ENCODE peak calls at places on chromosomes 2 and 18, in five cellular contexts. One of them, this sample, is unnamed.

GRCh38 chr2:15547100-15547499 is 14.0 kb downstream of the NBAS start:
- DNase-seq in CD4-positive, alpha-beta T cell: no peak
- DNase-seq in CD8-positive, alpha-beta T cell: no peak
- DNase-seq in left ventricle myocardium inferior: no peak
- DNase-seq in GM23338: no peak
- DNase-seq in this sample: no peak

GRCh38 chr2:240412975-240413812 is 22.3 kb upstream of the GPC1 start:
- DNase-seq in CD4-positive, alpha-beta T cell: peak; percentile 29
- DNase-seq in CD8-positive, alpha-beta T cell: no peak
- DNase-seq in left ventricle myocardium inferior: no peak
- DNase-seq in GM23338: no peak
- DNase-seq in this sample: no peak

GRCh38 chr2:48248251-48248933 is 281.6 kb upstream of the STON1 start:
- DNase-seq in CD4-positive, alpha-beta T cell: no peak
- DNase-seq in CD8-positive, alpha-beta T cell: no peak
- DNase-seq in left ventricle myocardium inferior: no peak
- DNase-seq in GM23338: peak; percentile 60
- DNase-seq in this sample: no peak

GRCh38 chr18:75811156-75811555 is 383.7 kb upstream of the SMIM21 start:
- DNase-seq in CD4-positive, alpha-beta T cell: no peak
- DNase-seq in CD8-positive, alpha-beta T cell: no peak
- DNase-seq in left ventricle myocardium inferior: no peak
- DNase-seq in GM23338: no peak
- DNase-seq in this sample: no peak

GRCh38 chr2:67514515-67514914 is 117.4 kb downstream of the ETAA1 start:
- DNase-seq in CD4-positive, alpha-beta T cell: no peak
- DNase-seq in CD8-positive, alpha-beta T cell: no peak
- DNase-seq in left ventricle myocardium inferior: no peak
- DNase-seq in GM23338: no peak
- DNase-seq in this sample: no peak

GRCh38 chr2:239910851-239911629 is 114.1 kb downstream of the NDUFA10 start:
- DNase-seq in CD4-positive, alpha-beta T cell: no peak
- DNase-seq in CD8-positive, alpha-beta T cell: no peak
- DNase-seq in left ventricle myocardium inferior: peak; percentile 42
- DNase-seq in GM23338: no peak
- DNase-seq in this sample: no peak

GRCh38 chr2:171566099-171566498 is 43.8 kb downstream of the CYBRD1 start:
- DNase-seq in CD4-positive, alpha-beta T cell: no peak
- DNase-seq in CD8-positive, alpha-beta T cell: no peak
- DNase-seq in left ventricle myocardium inferior: no peak
- DNase-seq in GM23338: no peak
- DNase-seq in this sample: no peak

GRCh38 chr2:196334710-196335109 is 163.3 kb upstream of the STK17B start:
- DNase-seq in CD4-positive, alpha-beta T cell: no peak
- DNase-seq in CD8-positive, alpha-beta T cell: no peak
- DNase-seq in left ventricle myocardium inferior: no peak
- DNase-seq in GM23338: no peak
- DNase-seq in this sample: no peak

GRCh38 chr18:22563098-22563707 is 145.5 kb upstream of the CTAGE1 start:
- DNase-seq in CD4-positive, alpha-beta T cell: no peak
- DNase-seq in CD8-positive, alpha-beta T cell: no peak
- DNase-seq in left ventricle myocardium inferior: no peak
- DNase-seq in GM23338: peak; percentile 72
- DNase-seq in this sample: no peak

GRCh38 chr18:23230688-23231087 is 95.4 kb downstream of the CABLES1 start:
- DNase-seq in CD4-positive, alpha-beta T cell: no peak
- DNase-seq in CD8-positive, alpha-beta T cell: no peak
- DNase-seq in left ventricle myocardium inferior: no peak
- DNase-seq in GM23338: no peak
- DNase-seq in this sample: no peak

GRCh38 chr2:236874866-236875481 is 210.7 kb upstream of the COPS8 start:
- DNase-seq in CD4-positive, alpha-beta T cell: no peak
- DNase-seq in CD8-positive, alpha-beta T cell: no peak
- DNase-seq in left ventricle myocardium inferior: no peak
- DNase-seq in GM23338: no peak
- DNase-seq in this sample: no peak

GRCh38 chr2:238726670-238727584 is 121.0 kb upstream of the TWIST2 start:
- DNase-seq in CD4-positive, alpha-beta T cell: no peak
- DNase-seq in CD8-positive, alpha-beta T cell: no peak
- DNase-seq in left ventricle myocardium inferior: no peak
- DNase-seq in GM23338: no peak
- DNase-seq in this sample: no peak

GRCh38 chr2:179559108-179559806 is 294.6 kb upstream of the SESTD1 start:
- DNase-seq in CD4-positive, alpha-beta T cell: no peak
- DNase-seq in CD8-positive, alpha-beta T cell: no peak
- DNase-seq in left ventricle myocardium inferior: no peak
- DNase-seq in GM23338: no peak
- DNase-seq in this sample: no peak

GRCh38 chr2:24616606-24617005 is 125.6 kb downstream of the NCOA1 start:
- DNase-seq in CD4-positive, alpha-beta T cell: no peak
- DNase-seq in CD8-positive, alpha-beta T cell: no peak
- DNase-seq in left ventricle myocardium inferior: no peak
- DNase-seq in GM23338: no peak
- DNase-seq in this sample: no peak

GRCh38 chr2:214533511-214533910 is 122.7 kb downstream of the VWC2L start:
- DNase-seq in CD4-positive, alpha-beta T cell: no peak
- DNase-seq in CD8-positive, alpha-beta T cell: no peak
- DNase-seq in left ventricle myocardium inferior: no peak
- DNase-seq in GM23338: no peak
- DNase-seq in this sample: no peak

GRCh38 chr2:236740506-236740905 is 170.9 kb downstream of the ACKR3 start:
- DNase-seq in CD4-positive, alpha-beta T cell: no peak
- DNase-seq in CD8-positive, alpha-beta T cell: no peak
- DNase-seq in left ventricle myocardium inferior: no peak
- DNase-seq in GM23338: no peak
- DNase-seq in this sample: no peak

GRCh38 chr18:32060026-32060425 is 31.6 kb upstream of the RNF138 start:
- DNase-seq in CD4-positive, alpha-beta T cell: no peak
- DNase-seq in CD8-positive, alpha-beta T cell: no peak
- DNase-seq in left ventricle myocardium inferior: no peak
- DNase-seq in GM23338: no peak
- DNase-seq in this sample: no peak

GRCh38 chr2:100285691-100286090 is 36.6 kb downstream of the LONRF2 start:
- DNase-seq in CD4-positive, alpha-beta T cell: no peak
- DNase-seq in CD8-positive, alpha-beta T cell: no peak
- DNase-seq in left ventricle myocardium inferior: no peak
- DNase-seq in GM23338: no peak
- DNase-seq in this sample: no peak

GRCh38 chr2:232511336-232511863 is 8.8 kb upstream of the PRSS56 start:
- DNase-seq in CD4-positive, alpha-beta T cell: no peak
- DNase-seq in CD8-positive, alpha-beta T cell: no peak
- DNase-seq in left ventricle myocardium inferior: peak; percentile 45
- DNase-seq in GM23338: no peak
- DNase-seq in this sample: no peak

GRCh38 chr2:69099541-69099940 is 86.6 kb downstream of the ANTXR1 start:
- DNase-seq in CD4-positive, alpha-beta T cell: no peak
- DNase-seq in CD8-positive, alpha-beta T cell: no peak
- DNase-seq in left ventricle myocardium inferior: no peak
- DNase-seq in GM23338: no peak
- DNase-seq in this sample: no peak

GRCh38 chr2:166671235-166671634 is 177.2 kb upstream of the SCN7A start:
- DNase-seq in CD4-positive, alpha-beta T cell: no peak
- DNase-seq in CD8-positive, alpha-beta T cell: no peak
- DNase-seq in left ventricle myocardium inferior: no peak
- DNase-seq in GM23338: no peak
- DNase-seq in this sample: no peak

GRCh38 chr2:153106802-153107477 is 371.6 kb downstream of the RPRM start:
- DNase-seq in CD4-positive, alpha-beta T cell: no peak
- DNase-seq in CD8-positive, alpha-beta T cell: no peak
- DNase-seq in left ventricle myocardium inferior: no peak
- DNase-seq in GM23338: no peak
- DNase-seq in this sample: no peak

GRCh38 chr2:149423633-149424032 is 93.2 kb downstream of the LYPD6 start:
- DNase-seq in CD4-positive, alpha-beta T cell: no peak
- DNase-seq in CD8-positive, alpha-beta T cell: no peak
- DNase-seq in left ventricle myocardium inferior: no peak
- DNase-seq in GM23338: no peak
- DNase-seq in this sample: no peak

GRCh38 chr2:220504890-220505564 is 877.6 kb downstream of the SLC4A3 start:
- DNase-seq in CD4-positive, alpha-beta T cell: no peak
- DNase-seq in CD8-positive, alpha-beta T cell: no peak
- DNase-seq in left ventricle myocardium inferior: no peak
- DNase-seq in GM23338: peak; percentile 48
- DNase-seq in this sample: no peak

GRCh38 chr2:190532581-190532980 is 1.9 kb downstream of the NEMP2 start:
- DNase-seq in CD4-positive, alpha-beta T cell: no peak
- DNase-seq in CD8-positive, alpha-beta T cell: no peak
- DNase-seq in left ventricle myocardium inferior: no peak
- DNase-seq in GM23338: no peak
- DNase-seq in this sample: no peak

GRCh38 chr2:8511868-8512612 is 169.8 kb upstream of the ID2 start:
- DNase-seq in CD4-positive, alpha-beta T cell: no peak
- DNase-seq in CD8-positive, alpha-beta T cell: no peak
- DNase-seq in left ventricle myocardium inferior: no peak
- DNase-seq in GM23338: no peak
- DNase-seq in this sample: no peak

GRCh38 chr2:134676960-134677359 is 41.8 kb downstream of the TMEM163 start:
- DNase-seq in CD4-positive, alpha-beta T cell: no peak
- DNase-seq in CD8-positive, alpha-beta T cell: peak; percentile 14
- DNase-seq in left ventricle myocardium inferior: no peak
- DNase-seq in GM23338: no peak
- DNase-seq in this sample: no peak

GRCh38 chr2:149027602-149028250 is 10.8 kb upstream of the LYPD6B start:
- DNase-seq in CD4-positive, alpha-beta T cell: no peak
- DNase-seq in CD8-positive, alpha-beta T cell: no peak
- DNase-seq in left ventricle myocardium inferior: no peak
- DNase-seq in GM23338: peak; percentile 55
- DNase-seq in this sample: no peak

GRCh38 chr2:67997528-67998267 is 65.1 kb downstream of the C1D start:
- DNase-seq in CD4-positive, alpha-beta T cell: no peak
- DNase-seq in CD8-positive, alpha-beta T cell: no peak
- DNase-seq in left ventricle myocardium inferior: no peak
- DNase-seq in GM23338: no peak
- DNase-seq in this sample: no peak

GRCh38 chr2:169509230-169509917 is at the start of gene KLHL41:
- DNase-seq in CD4-positive, alpha-beta T cell: no peak
- DNase-seq in CD8-positive, alpha-beta T cell: no peak
- DNase-seq in left ventricle myocardium inferior: no peak
- DNase-seq in GM23338: no peak
- DNase-seq in this sample: no peak
- H3K27ac ChIP-seq in CD4-positive, alpha-beta T cell: no peak within 1 kb of the TSS
- H3K27ac ChIP-seq in CD8-positive, alpha-beta T cell: no peak within 1 kb of the TSS
- H3K27ac ChIP-seq in left ventricle myocardium inferior: peak within 1 kb of the TSS; percentile 67
- H3K27ac ChIP-seq in GM23338: no peak within 1 kb of the TSS
- H3K27ac ChIP-seq in this sample: no peak within 1 kb of the TSS

GRCh38 chr2:112622528-112622849 is 23.2 kb upstream of the SLC20A1 start:
- DNase-seq in CD4-positive, alpha-beta T cell: no peak
- DNase-seq in CD8-positive, alpha-beta T cell: no peak
- DNase-seq in left ventricle myocardium inferior: no peak
- DNase-seq in GM23338: no peak
- DNase-seq in this sample: no peak
- H3K27ac ChIP-seq in CD4-positive, alpha-beta T cell: no peak overlapping the region
- H3K27ac ChIP-seq in CD8-positive, alpha-beta T cell: no peak overlapping the region
- H3K27ac ChIP-seq in left ventricle myocardium inferior: no peak overlapping the region
- H3K27ac ChIP-seq in GM23338: no peak overlapping the region
- H3K27ac ChIP-seq in this sample: no peak overlapping the region

GRCh38 chr18:79952457-79952995 is 1.1 kb upstream of the SLC66A2 start:
- DNase-seq in CD4-positive, alpha-beta T cell: no peak
- DNase-seq in CD8-positive, alpha-beta T cell: no peak
- DNase-seq in left ventricle myocardium inferior: no peak
- DNase-seq in GM23338: no peak
- DNase-seq in this sample: no peak
- H3K27ac ChIP-seq in CD4-positive, alpha-beta T cell: no peak overlapping the region
- H3K27ac ChIP-seq in CD8-positive, alpha-beta T cell: no peak overlapping the region
- H3K27ac ChIP-seq in left ventricle myocardium inferior: no peak overlapping the region
- H3K27ac ChIP-seq in GM23338: no peak overlapping the region
- H3K27ac ChIP-seq in this sample: no peak overlapping the region

GRCh38 chr2:201779996-201780673 is 598 bp downstream of the ALS2 start:
- DNase-seq in CD4-positive, alpha-beta T cell: no peak
- DNase-seq in CD8-positive, alpha-beta T cell: no peak
- DNase-seq in left ventricle myocardium inferior: no peak
- DNase-seq in GM23338: peak; percentile 23
- DNase-seq in this sample: no peak
- H3K27ac ChIP-seq in CD4-positive, alpha-beta T cell: peak overlapping the region; percentile 77
- H3K27ac ChIP-seq in CD8-positive, alpha-beta T cell: peak overlapping the region; percentile 94
- H3K27ac ChIP-seq in left ventricle myocardium inferior: peak overlapping the region; percentile 95
- H3K27ac ChIP-seq in GM23338: peak overlapping the region; percentile 96
- H3K27ac ChIP-seq in this sample: peak overlapping the region; percentile 78

GRCh38 chr18:46262856-46263255 is 158.7 kb downstream of the HAUS1 start:
- DNase-seq in CD4-positive, alpha-beta T cell: no peak
- DNase-seq in CD8-positive, alpha-beta T cell: no peak
- DNase-seq in left ventricle myocardium inferior: no peak
- DNase-seq in GM23338: no peak
- DNase-seq in this sample: no peak

GRCh38 chr18:46261799-46262198 is 157.6 kb downstream of the HAUS1 start:
- DNase-seq in CD4-positive, alpha-beta T cell: no peak
- DNase-seq in CD8-positive, alpha-beta T cell: no peak
- DNase-seq in left ventricle myocardium inferior: no peak
- DNase-seq in GM23338: peak; percentile 71
- DNase-seq in this sample: no peak

GRCh38 chr18:46264255-46264654 is 160.1 kb downstream of the HAUS1 start:
- DNase-seq in CD4-positive, alpha-beta T cell: no peak
- DNase-seq in CD8-positive, alpha-beta T cell: no peak
- DNase-seq in left ventricle myocardium inferior: no peak
- DNase-seq in GM23338: peak; percentile 87
- DNase-seq in this sample: no peak

GRCh38 chr18:46260879-46261143 is 156.6 kb downstream of the HAUS1 start:
- DNase-seq in CD4-positive, alpha-beta T cell: no peak
- DNase-seq in CD8-positive, alpha-beta T cell: no peak
- DNase-seq in left ventricle myocardium inferior: no peak
- DNase-seq in GM23338: no peak
- DNase-seq in this sample: no peak

DNA sequence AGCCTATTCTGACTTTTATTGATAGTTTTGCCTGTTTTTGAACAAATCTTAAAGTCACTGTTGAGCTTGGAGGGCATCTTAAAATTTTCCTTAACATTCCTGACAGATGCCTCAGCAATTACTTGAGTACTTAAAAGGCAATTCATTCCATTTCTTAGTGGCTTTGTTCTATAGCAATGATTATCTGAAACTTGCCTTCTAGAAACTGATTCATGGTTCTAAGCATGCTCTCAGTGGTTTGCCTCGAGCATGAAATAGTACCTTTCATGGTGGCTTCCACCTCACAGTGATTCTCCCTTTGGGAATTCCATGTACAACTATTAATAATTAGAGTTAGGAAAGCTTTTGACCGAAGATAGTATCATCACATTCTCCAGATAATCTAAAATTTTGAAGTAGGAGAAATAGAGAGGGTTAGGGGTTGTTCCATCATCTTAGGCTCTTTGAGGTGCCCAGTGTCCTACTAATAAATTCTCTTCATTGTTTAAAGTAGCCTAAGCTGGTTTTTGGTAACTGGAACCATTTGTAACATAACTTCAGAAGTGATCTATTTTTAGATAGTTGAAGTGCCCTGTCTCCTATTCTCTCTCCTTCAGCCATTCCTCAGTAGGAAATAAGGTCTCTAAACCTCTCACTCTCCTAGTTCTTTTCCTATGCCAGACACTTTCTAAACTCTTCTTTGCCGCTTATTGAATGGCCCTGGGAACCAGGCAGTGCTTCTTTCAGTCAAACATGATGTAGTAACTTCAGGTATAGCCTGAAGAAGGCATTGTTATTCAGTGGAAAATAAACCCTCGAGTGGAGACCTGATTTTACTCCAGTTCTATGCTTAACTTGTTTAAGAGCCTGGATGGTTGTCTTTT is 156.1 kb downstream of the HAUS1 start:
- DNase-seq in CD4-positive, alpha-beta T cell: no peak
- DNase-seq in CD8-positive, alpha-beta T cell: no peak
- DNase-seq in left ventricle myocardium inferior: no peak
- DNase-seq in GM23338: no peak
- DNase-seq in this sample: no peak
- H3K27ac ChIP-seq in CD4-positive, alpha-beta T cell: no peak overlapping the region
- H3K27ac ChIP-seq in CD8-positive, alpha-beta T cell: no peak overlapping the region
- H3K27ac ChIP-seq in left ventricle myocardium inferior: peak overlapping the region; percentile 71
- H3K27ac ChIP-seq in GM23338: no peak overlapping the region
- H3K27ac ChIP-seq in this sample: no peak overlapping the region